ENCODE peak calls at places on chromosome 17, in four cellular contexts. D is H1, F is K562, C is GM12878. X is an unnamed sample.

GRCh38 chr17:31274252-31274651 is 22.8 kb downstream of the OMG start:
- DNase-seq in F (no peak), C (no peak), D (no peak), X (no peak)

GRCh38 chr17:63523256-63523869 is at the start of gene KCNH6:
- DNase-seq in C (no peak), F (no peak), D (no peak), X (peak; percentile 75)

GRCh38 chr17:47882247-47882646 is 13.8 kb upstream of the SP2 start:
- DNase-seq in F (no peak), D (no peak), C (no peak), X (no peak)

GRCh38 chr17:43548689-43549379 is 2.7 kb upstream of the ETV4 start:
- DNase-seq in D (no peak), C (no peak), F (no peak), X (no peak)

GRCh38 chr17:48795444-48796162 is 21.4 kb downstream of the TTLL6 start:
- DNase-seq in F (no peak), C (no peak), D (no peak), X (no peak)

GRCh38 chr17:10622610-10623485 is 34.3 kb downstream of the MYH3 start:
- DNase-seq in C (no peak), F (no peak), D (no peak), X (no peak)

GRCh38 chr17:53191878-53192277 is 630.8 kb upstream of the KIF2B start:
- DNase-seq in C (no peak), F (no peak), D (no peak), X (no peak)

GRCh38 chr17:73750975-73751374 is 106.7 kb upstream of the SDK2 start:
- DNase-seq in C (no peak), F (no peak), D (no peak), X (peak; percentile 85)

GRCh38 chr17:45413498-45413923 is 19.2 kb downstream of the ARHGAP27 start:
- DNase-seq in D (no peak), C (no peak), F (no peak), X (no peak)

GRCh38 chr17:66420961-66421371 is 118.6 kb downstream of the PRKCA start:
- DNase-seq in C (no peak), F (no peak), D (no peak), X (no peak)

GRCh38 chr17:33342025-33342424 is 48.9 kb upstream of the ASIC2 start:
- DNase-seq in F (no peak), C (no peak), D (no peak), X (no peak)

GRCh38 chr17:82772026-82772425 is 20.2 kb downstream of the TBCD start:
- DNase-seq in C (no peak), F (no peak), D (no peak), X (no peak)

GRCh38 chr17:19384723-19385391 is 2.1 kb downstream of the MFAP4 start:
- DNase-seq in C (no peak), F (peak; percentile 33), D (no peak), X (peak; percentile 84)

GRCh38 chr17:51397361-51398127 is 137.2 kb downstream of the UTP18 start:
- DNase-seq in C (no peak), F (no peak), D (no peak), X (no peak)

GRCh38 chr17:29294580-29294900 is 592 bp upstream of the NUFIP2 start:
- DNase-seq in D (no peak), C (no peak), F (no peak), X (no peak)

GRCh38 chr17:44394833-44395232 is 5.4 kb upstream of the ITGA2B start:
- DNase-seq in F (no peak), D (no peak), C (no peak), X (no peak)

GRCh38 chr17:1653735-1654134 is 4.1 kb upstream of the RILP start:
- DNase-seq in C (no peak), D (no peak), F (no peak), X (no peak)

GRCh38 chr17:75645889-75646625 is 12.8 kb downstream of the SMIM5 start:
- DNase-seq in F (no peak), D (peak; percentile 43), C (peak; percentile 42), X (peak; percentile 34)

GRCh38 chr17:46876353-46876887 is 25.0 kb downstream of the WNT9B start:
- DNase-seq in C (no peak), F (peak; percentile 63), D (peak; percentile 74), X (peak; percentile 48)

GRCh38 chr17:49343273-49343672 is 18.8 kb downstream of the ZNF652 start:
- DNase-seq in D (no peak), F (no peak), C (no peak), X (no peak)

GRCh38 chr17:35256629-35257028 is 13.8 kb downstream of the SLFN5 start:
- DNase-seq in F (no peak), D (no peak), C (no peak), X (no peak)

GRCh38 chr17:39240631-39241030 is 14.9 kb upstream of the STAC2 start:
- DNase-seq in C (no peak), F (no peak), D (no peak), X (no peak)

GRCh38 chr17:66676421-66676820 is 158.5 kb upstream of the CACNG5 start:
- DNase-seq in F (no peak), C (no peak), D (no peak), X (no peak)

GRCh38 chr17:2050871-2051387 is 4.0 kb upstream of the HIC1 start:
- DNase-seq in C (no peak), F (no peak), D (peak; percentile 55), X (no peak)

GRCh38 chr17:75848523-75849303 is 4.5 kb upstream of the UNC13D start:
- DNase-seq in D (peak; percentile 98), F (peak; percentile 41), C (no peak), X (peak; percentile 73)

GRCh38 chr17:42405963-42406495 is 17.0 kb downstream of the CAVIN1 start:
- DNase-seq in D (peak; percentile 96), F (peak; percentile 67), C (no peak), X (peak; percentile 89)
- TF ChIP-seq NRF1 in D (no peak), F (peak; percentile 13), C (no peak), X (no peak)

GRCh38 chr17:57410169-57410568 is 153.8 kb downstream of the MSI2 start:
- DNase-seq in F (no peak), D (no peak), C (no peak), X (no peak)

GRCh38 chr17:57406131-57406980 is 150.0 kb downstream of the MSI2 start:
- DNase-seq in F (no peak), C (no peak), D (no peak), X (no peak)

GRCh38 chr17:57406981-57407286 is 150.6 kb downstream of the MSI2 start:
- DNase-seq in F (no peak), C (no peak), D (no peak), X (no peak)

GRCh38 chr17:57407287-57408063 is 151.2 kb downstream of the MSI2 start:
- DNase-seq in F (no peak), D (no peak), C (no peak), X (no peak)

DNA sequence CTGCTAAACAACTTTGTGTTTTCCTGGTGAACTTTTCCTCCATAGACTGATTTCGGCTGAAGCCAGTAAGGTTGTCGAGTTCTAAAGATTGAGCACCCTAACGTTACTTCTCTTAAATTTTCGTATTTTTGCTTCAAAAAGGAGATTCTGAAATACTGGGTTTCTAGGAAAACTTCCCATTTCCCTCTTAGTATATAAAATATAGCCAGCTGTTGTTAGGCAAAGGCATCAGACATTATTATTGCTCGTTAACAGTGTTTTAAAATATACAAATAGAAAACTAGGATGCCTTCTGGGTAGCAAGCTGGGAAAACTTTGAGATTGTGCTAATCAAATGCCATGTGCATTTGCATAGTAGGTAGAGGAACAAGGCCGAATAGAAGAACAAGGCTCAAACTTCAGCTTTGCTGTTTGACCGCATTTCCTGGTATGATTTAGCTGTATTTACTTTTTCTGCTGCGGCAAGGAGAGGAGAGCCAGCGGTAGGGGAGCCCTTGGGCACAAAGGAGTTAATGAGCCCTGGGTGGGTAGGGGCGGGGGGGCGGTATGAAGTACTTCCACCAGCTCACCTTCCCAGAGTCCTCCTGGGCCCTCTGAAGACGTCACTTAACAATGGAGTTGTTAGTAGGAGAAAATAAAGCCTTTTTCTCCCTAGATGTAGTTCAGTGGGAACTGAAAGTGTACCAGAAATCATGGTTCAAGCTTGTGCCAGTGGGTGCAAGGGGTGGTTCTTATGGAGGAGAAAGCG is 151.9 kb downstream of the MSI2 start:
- DNase-seq in C (peak; percentile 46), F (no peak), D (no peak), X (no peak)
- TF ChIP-seq SIN3A in C (no peak), F (no peak), D (no peak), X (no peak)

DNA sequence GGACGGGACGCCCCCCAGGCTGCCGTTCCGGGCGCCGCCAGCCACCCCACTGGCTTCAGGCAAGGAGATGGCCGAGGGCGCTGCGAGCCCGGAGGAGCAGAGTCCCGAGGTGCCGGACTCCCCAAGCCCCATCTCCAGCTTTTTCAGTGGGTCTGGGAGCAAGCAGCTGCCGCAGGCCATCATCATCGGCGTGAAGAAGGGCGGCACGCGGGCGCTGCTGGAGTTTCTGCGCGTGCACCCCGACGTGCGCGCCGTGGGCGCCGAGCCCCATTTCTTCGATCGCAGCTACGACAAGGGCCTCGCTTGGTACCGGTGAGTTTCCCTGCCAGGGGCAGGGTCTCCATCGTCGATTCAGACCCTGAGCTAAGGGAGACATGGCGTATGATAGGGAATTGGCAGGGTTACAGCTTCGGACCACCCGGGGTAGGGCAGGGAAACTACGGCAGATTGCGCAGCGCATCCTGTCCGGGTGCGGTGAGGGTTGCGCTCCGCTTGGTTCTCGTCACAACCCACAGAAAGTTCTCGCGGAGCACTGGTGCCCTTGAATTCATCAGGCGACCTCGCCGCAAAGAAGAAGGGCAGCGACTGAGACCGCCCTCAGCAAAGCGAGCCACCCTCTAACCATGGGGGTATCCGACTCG is 1.0 kb downstream of the HS3ST3B1 start:
- DNase-seq in F (peak; percentile 15), D (peak; percentile 63), C (no peak), X (no peak)
- TF ChIP-seq NRF1 in F (peak; percentile 41), D (no peak), C (no peak), X (no peak)

DNA sequence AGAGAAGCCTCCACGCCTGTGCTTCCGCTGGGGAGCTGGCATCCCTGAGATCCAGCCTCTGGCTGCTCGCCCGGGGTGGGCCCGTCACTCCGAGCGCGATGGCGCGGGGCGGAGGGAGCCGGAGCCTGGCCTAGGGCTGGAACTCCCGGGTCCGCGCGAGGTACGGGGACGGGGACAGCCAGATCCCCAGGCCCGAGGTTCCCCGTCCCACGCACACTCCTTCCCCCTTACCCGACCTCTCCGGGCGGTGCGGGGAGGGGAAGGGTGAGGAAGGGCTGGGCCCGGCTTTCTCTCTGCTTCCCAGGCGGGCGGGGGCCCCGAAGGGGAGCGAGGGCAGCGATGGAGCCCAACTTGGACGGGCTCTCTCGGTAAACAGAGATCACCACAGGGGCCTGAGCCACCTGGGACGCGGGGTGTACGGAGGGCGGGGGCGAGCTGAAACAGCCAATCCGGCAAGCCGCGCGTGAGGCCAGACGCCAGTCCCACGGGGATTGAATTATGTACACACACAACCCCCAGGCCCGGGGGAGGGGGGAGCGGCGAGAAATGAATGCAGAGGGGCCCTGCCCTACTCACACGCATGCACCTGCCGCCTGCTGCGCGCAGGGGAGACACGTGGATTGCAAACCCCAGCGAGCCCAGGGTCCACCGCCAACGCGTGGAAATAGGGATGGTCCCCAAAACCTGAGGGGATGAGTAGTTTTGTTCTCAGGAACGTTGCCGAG is at the start of gene SLC16A11:
- DNase-seq in C (no peak), F (no peak), D (peak; percentile 75), X (peak; percentile 75)
- TF ChIP-seq SIN3A in C (no peak), F (no peak), D (no peak), X (no peak)

X was measured in SK-N-SH.